ENCODE peak calls at places on chromosome 14, in six cellular contexts. U, T, M, C, I and E are unnamed samples.

GRCh38 chr14:23306412-23307145 is at the start of gene BCL2L2:
- DNase-seq in C (peak), U (peak), T (peak), M (no peak), I (peak), E (peak)

GRCh38 chr14:90642239-90642717 is 174.0 kb downstream of the TTC7B start:
- DNase-seq in M (no peak), T (no peak), C (peak), I (no peak), U (no peak), E (no peak)

GRCh38 chr14:100091386-100091785 is 26.2 kb downstream of the EVL start:
- DNase-seq in U (no peak), M (no peak), I (no peak), C (peak), T (no peak), E (no peak)

GRCh38 chr14:99654235-99655000 is 9.5 kb downstream of the HHIPL1 start:
- DNase-seq in T (peak), I (peak), U (no peak), M (no peak), C (no peak), E (no peak)

GRCh38 chr14:29782041-29782440 is 145.6 kb downstream of the PRKD1 start:
- DNase-seq in C (no peak), T (no peak), M (no peak), I (no peak), U (no peak), E (no peak)

GRCh38 chr14:80535171-80535570 is 323.9 kb upstream of the DIO2 start:
- DNase-seq in M (no peak), C (no peak), I (no peak), U (no peak), T (no peak), E (no peak)

GRCh38 chr14:32203928-32204357 is 874 bp upstream of the RNU6-8 start:
- DNase-seq in T (peak), C (no peak), U (peak), M (no peak), I (peak), E (peak)

GRCh38 chr14:99604766-99605298 is 825 bp upstream of the CCDC85C start:
- DNase-seq in T (peak), I (peak), M (no peak), C (no peak), U (peak), E (peak)

GRCh38 chr14:88492272-88493089 is 62.3 kb downstream of the PTPN21 start:
- DNase-seq in T (peak), I (peak), M (peak), C (peak), U (peak), E (peak)

DNA sequence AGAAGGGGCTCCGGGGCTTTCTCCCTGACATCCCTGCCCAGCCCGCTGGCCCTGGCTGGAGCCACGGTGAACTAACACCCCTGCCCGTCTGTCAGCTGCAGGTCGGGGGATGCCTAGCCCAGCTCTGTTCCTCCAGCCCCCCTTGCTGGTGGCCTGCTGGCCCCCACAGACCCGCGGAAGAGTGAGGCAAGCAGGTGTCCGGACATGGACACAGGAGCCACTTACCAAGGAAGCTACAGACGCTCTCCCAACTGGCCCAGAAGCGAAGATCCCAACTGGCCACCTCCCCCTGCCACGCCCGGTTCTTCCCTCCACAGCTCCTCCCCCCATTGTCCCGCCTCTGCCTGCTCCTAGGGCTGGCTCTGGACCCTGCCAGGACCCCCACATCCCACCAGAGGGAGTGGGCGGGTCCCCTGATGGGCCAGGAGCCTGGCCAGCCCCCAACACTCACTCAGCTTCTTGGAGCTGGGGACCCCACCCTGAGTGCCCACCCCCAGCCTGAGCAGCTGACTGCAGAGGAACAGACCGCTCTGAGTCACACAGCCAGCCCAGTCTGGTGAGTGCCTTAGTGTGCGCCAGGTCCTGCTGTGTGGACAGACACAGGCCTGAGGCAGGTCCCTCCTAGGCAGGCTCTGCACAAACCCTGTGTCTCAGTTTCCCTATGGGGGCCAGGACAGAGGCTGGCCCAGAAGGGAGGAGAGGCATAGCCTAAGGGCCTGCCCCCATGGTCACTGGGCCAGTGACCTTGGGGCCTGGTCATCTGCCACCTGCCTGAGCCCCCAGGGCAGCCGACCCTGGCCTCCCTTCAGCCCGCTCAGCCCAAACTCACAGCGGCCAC is 7.7 kb downstream of the AHNAK2 start:
- DNase-seq in T (peak), U (no peak), C (peak), I (no peak), M (no peak), E (no peak)
- TF ChIP-seq POLR2A in T (no peak), U (no peak), C (no peak), I (no peak), M (no peak), E (no peak)

GRCh38 chr14:105711841-105712460 is 185.6 kb downstream of the TMEM121 start:
- DNase-seq in I (no peak), M (no peak), U (peak), C (peak), T (no peak), E (no peak)
- TF ChIP-seq POLR2A in I (no peak), M (no peak), U (no peak), C (no peak), T (no peak), E (no peak)

DNA sequence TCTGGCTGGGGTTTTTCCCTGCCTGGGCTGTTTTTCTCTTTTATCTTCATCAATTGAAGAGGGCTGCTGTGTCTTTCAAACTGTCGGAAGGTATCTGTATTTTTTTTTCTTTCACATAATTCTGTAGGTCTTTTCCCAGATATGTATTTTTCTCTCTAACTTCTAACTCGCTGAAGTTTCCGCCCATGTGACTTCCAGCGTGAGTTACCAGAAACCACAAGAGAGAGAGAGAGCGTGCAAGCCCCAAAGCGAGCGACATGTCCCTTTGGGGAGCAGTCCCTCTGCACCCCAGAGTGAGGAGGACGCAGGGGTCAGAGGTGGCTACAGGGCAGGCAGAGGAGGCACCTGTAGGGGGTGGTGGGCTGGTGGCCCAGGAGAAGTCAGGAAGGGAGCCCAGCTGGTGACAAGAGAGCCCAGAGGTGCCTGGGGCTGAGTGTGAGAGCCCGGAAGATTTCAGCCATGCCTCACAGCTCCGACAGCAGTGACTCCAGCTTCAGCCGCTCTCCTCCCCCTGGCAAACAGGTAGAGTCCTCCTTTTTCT is at the start of gene BATF:
- DNase-seq in C (no peak), I (no peak), T (peak), U (peak), M (no peak), E (peak)
- TF ChIP-seq POLR2A in C (no peak), I (no peak), T (peak), U (peak), M (peak), E (peak)

GRCh38 chr14:94291159-94291905 is 1.7 kb downstream of the SERPINA10 start:
- DNase-seq in M (no peak), I (no peak), T (no peak), U (no peak), C (no peak), E (no peak)

GRCh38 chr14:94293578-94293924 is 483 bp upstream of the SERPINA10 start:
- DNase-seq in M (no peak), I (no peak), T (no peak), U (no peak), C (no peak), E (no peak)

GRCh38 chr14:94291906-94292525 is 1.1 kb downstream of the SERPINA10 start:
- DNase-seq in T (no peak), I (no peak), U (no peak), M (no peak), C (no peak), E (no peak)

GRCh38 chr14:94292526-94292871 is 569 bp downstream of the SERPINA10 start:
- DNase-seq in I (no peak), U (no peak), M (no peak), C (no peak), T (no peak), E (no peak)

DNA sequence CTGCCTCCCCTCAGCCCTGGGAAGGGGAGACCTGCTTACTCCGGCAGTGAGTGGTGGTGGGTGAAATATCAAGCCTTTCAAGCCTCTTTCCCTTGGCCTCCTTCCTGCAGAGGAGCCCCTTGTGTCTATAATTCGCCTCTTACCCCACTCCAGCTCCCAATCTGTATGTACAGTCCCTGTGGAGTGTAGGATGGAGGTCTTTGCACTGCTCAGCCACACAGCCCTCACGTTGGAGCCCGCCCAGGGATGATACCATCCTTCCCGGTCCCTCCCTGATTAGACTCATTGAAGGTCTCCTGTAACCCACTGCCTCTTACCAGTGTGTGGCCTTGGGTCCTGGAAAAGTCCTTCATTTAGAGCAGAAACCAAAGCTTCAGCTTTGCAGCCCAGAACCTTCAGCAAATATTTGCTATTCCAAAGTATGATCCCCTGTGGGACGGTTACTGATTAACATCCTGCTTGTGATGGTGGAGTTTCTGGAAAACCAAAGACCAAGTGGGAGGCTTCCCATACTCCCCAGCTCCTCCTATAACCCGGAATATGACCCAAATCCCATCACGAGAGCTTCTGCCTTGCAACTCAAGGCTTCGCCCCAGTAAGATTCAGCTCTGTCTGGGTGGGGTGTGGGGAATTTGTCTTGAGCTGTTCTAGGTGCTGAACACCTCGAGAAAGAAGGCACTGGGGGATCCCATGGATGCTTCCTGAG is at the start of gene SERPINA10:
- DNase-seq in U (no peak), I (no peak), T (no peak), M (no peak), C (no peak), E (no peak)
- TF ChIP-seq POLR2A in U (no peak), I (no peak), T (no peak), M (no peak), C (no peak), E (no peak)

GRCh38 chr14:65321370-65321875 is 91.1 kb upstream of the FUT8 start:
- DNase-seq in C (no peak), M (peak), T (no peak), I (no peak), U (peak), E (no peak)

GRCh38 chr14:65318636-65319506 is 93.7 kb upstream of the FUT8 start:
- DNase-seq in C (peak), I (no peak), M (peak), U (peak), T (no peak), E (no peak)

DNA sequence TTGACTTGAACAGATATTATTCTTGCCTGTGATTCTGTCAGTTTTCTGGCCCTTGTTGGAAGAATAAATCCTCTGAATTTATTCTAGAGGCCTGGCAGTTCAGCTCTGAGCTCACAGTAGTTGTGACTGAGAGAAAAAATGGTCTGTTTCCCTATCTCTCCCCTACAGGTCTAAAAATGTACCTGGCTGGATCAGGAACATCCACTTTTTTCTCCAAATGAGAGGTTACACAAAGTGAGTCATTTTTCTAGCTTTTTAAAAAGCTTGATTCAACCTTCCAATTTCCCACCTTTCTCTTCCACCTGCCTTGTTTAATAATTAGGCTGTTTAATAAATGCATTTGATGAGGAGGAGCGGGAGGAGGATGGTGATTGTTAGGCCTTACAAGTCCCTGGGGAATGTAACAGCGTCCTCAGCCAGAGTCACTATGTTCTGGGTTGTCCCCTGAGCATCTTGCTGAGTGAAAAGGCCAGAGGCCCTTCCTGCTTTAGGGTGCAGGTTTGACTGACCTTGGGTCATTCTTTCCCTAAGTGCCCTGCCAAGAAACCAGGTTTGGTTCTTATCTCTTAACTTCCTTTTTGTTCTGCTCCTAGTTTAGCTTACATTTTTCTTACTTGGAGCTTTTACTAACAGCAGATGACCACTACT is 91.7 kb upstream of the FUT8 start:
- DNase-seq in U (peak), M (no peak), T (no peak), I (no peak), C (no peak), E (no peak)
- TF ChIP-seq POLR2A in U (no peak), M (no peak), T (no peak), I (no peak), C (no peak), E (no peak)

GRCh38 chr14:34714320-34715107 is at the start of gene CFL2:
- DNase-seq in T (peak), C (peak), M (no peak), U (peak), I (peak), E (peak)
- TF ChIP-seq POLR2A in T (peak), C (peak), M (peak), U (peak), I (peak), E (peak)

GRCh38 chr14:20970983-20971704 is 15.9 kb downstream of the RNASE2 start:
- DNase-seq in T (peak), M (peak), C (peak), U (peak), I (peak), E (peak)
- TF ChIP-seq POLR2A in T (no peak), M (no peak), C (no peak), U (peak), I (no peak), E (no peak)

DNA sequence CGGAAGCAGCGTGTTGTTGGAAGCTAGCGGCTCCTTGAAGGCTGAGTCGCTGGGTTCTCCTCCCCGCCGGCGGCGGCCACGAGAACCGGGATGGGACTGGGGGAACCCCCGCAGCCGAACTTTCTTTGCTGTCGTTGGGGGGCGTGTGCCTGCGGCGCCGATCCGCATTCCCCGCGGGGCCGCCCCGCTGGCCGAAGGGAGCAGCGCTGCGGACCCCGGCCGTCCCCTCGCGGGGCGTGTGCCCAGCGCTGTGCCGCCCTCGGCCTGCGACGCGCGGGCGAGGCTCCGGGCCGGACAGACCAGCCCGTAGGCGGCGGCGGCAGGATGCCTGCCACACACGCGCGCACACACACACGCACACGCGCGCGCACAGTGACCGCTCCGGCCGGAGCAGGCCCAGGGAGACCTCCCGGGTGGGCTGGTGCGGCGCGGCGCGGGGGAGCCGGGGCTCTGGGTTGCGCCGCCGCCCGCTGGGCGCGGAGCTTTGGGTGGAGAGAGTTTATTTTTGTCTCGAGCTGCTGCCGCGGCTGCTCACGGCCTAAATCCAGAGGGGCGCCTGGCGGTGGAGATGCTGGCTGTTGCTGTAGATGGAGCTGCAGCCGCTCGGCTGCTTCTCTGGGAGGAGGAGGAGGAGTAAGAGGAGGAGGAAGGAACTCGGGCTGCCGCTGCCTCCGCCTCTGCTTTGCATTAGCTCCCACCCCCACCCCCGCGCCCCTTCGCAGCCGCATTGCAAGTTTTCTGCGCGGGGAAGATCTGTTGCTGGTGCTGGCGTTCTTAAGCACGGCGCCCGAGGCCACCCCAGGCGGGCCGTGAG is at the start of gene SAMD4A:
- DNase-seq in I (peak), M (no peak), U (peak), T (peak), C (peak), E (peak)
- TF ChIP-seq POLR2A in I (peak), M (no peak), U (no peak), T (peak), C (no peak), E (no peak)

GRCh38 chr14:92040431-92041040 is 677 bp upstream of the TRIP11 start:
- DNase-seq in C (no peak), I (no peak), U (peak), T (peak), M (peak), E (peak)

GRCh38 chr14:92037989-92038388 is 1.9 kb downstream of the TRIP11 start:
- DNase-seq in U (no peak), I (no peak), M (no peak), T (no peak), C (no peak), E (no peak)

GRCh38 chr14:92041203-92041602 is 1.3 kb upstream of the TRIP11 start:
- DNase-seq in I (no peak), C (no peak), U (no peak), T (no peak), M (no peak), E (no peak)

GRCh38 chr14:92039073-92039719 is 663 bp downstream of the TRIP11 start:
- DNase-seq in T (peak), I (no peak), M (no peak), C (no peak), U (peak), E (no peak)

DNA sequence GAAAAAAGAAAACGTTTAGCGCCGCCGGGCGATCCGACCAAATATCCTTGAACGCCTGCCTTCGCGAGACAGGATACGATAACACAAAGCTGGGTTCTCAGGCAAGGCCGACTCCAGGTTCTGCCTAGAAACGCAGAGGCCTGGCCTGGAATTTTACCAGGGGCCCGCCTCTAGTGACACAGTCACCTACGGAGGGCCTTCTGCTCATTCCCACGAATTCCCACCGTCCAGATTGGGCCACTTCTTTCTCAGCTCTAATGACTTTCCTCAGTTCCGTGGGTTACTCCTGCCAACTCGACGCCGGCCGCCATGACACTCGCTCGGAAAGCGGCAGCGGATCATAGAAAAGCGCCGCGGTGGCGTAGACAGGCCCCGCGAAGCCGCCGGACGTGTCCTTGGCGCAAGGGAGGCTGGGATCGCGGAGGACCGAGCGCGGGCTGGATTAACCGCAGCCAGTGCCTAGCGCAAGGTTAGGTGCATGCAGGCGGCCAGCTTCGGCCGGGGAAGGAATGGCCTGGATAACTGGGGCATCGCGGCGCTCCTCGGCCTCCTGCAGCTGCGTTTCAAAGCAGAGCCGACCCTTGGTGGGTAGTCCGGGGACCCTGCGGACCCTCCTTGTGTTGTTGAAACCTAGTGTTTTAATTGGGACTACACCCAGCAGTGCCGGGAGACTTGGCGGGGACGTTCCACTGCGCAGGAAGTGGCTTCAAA is at the start of gene TRIP11:
- DNase-seq in M (peak), T (peak), I (peak), U (peak), C (peak), E (peak)
- TF ChIP-seq POLR2A in M (peak), T (peak), I (peak), U (peak), C (peak), E (peak)